ENCODE peak calls at places on chromosomes 16 and 17, in six cellular contexts. One of them, this sample, is unnamed.

GRCh38 chr17:50203086-50203485 is 1.7 kb upstream of the COL1A1 start:
- DNase-seq in naive thymus-derived CD4-positive, alpha-beta T cell: no peak
- DNase-seq in SJSA1: no peak
- DNase-seq in IMR-90: peak; percentile 55
- DNase-seq in esophagus squamous epithelium: no peak
- DNase-seq in astrocyte: peak; percentile 63
- DNase-seq in this sample: no peak

GRCh38 chr17:64216385-64217248 is 46.4 kb downstream of the TEX2 start:
- DNase-seq in esophagus squamous epithelium: no peak
- DNase-seq in naive thymus-derived CD4-positive, alpha-beta T cell: no peak
- DNase-seq in SJSA1: no peak
- DNase-seq in IMR-90: peak; percentile 32
- DNase-seq in astrocyte: peak; percentile 58
- DNase-seq in this sample: no peak

GRCh38 chr17:3977387-3977786 is 13.2 kb upstream of the ATP2A3 start:
- DNase-seq in IMR-90: no peak
- DNase-seq in astrocyte: no peak
- DNase-seq in esophagus squamous epithelium: no peak
- DNase-seq in naive thymus-derived CD4-positive, alpha-beta T cell: no peak
- DNase-seq in SJSA1: no peak
- DNase-seq in this sample: no peak

GRCh38 chr17:28598389-28598788 is 436 bp downstream of the SPAG5 start:
- DNase-seq in esophagus squamous epithelium: no peak
- DNase-seq in IMR-90: no peak
- DNase-seq in SJSA1: no peak
- DNase-seq in naive thymus-derived CD4-positive, alpha-beta T cell: no peak
- DNase-seq in astrocyte: no peak
- DNase-seq in this sample: no peak

GRCh38 chr16:31350275-31351005 is 4.5 kb upstream of the ITGAX start:
- DNase-seq in naive thymus-derived CD4-positive, alpha-beta T cell: no peak
- DNase-seq in astrocyte: no peak
- DNase-seq in esophagus squamous epithelium: no peak
- DNase-seq in IMR-90: no peak
- DNase-seq in SJSA1: no peak
- DNase-seq in this sample: no peak

GRCh38 chr17:45277216-45277849 is 15.4 kb upstream of the SPATA32 start:
- DNase-seq in SJSA1: peak; percentile 84
- DNase-seq in naive thymus-derived CD4-positive, alpha-beta T cell: peak; percentile 86
- DNase-seq in IMR-90: peak; percentile 91
- DNase-seq in esophagus squamous epithelium: peak; percentile 40
- DNase-seq in astrocyte: peak; percentile 69
- DNase-seq in this sample: peak; percentile 86

GRCh38 chr17:68910256-68910705 is 44.9 kb downstream of the ABCA8 start:
- DNase-seq in IMR-90: peak; percentile 4
- DNase-seq in astrocyte: peak; percentile 5
- DNase-seq in naive thymus-derived CD4-positive, alpha-beta T cell: no peak
- DNase-seq in esophagus squamous epithelium: no peak
- DNase-seq in SJSA1: peak; percentile 21
- DNase-seq in this sample: no peak

GRCh38 chr17:64006361-64007088 is 8.4 kb downstream of the PRR29 start:
- DNase-seq in naive thymus-derived CD4-positive, alpha-beta T cell: no peak
- DNase-seq in astrocyte: no peak
- DNase-seq in IMR-90: no peak
- DNase-seq in SJSA1: no peak
- DNase-seq in esophagus squamous epithelium: no peak
- DNase-seq in this sample: no peak

GRCh38 chr16:83723244-83723643 is 84.5 kb upstream of the HSBP1 start:
- DNase-seq in SJSA1: no peak
- DNase-seq in naive thymus-derived CD4-positive, alpha-beta T cell: no peak
- DNase-seq in astrocyte: peak; percentile 42
- DNase-seq in IMR-90: no peak
- DNase-seq in esophagus squamous epithelium: no peak
- DNase-seq in this sample: no peak

GRCh38 chr16:55301385-55302008 is 22.5 kb upstream of the IRX6 start:
- DNase-seq in astrocyte: no peak
- DNase-seq in IMR-90: no peak
- DNase-seq in esophagus squamous epithelium: no peak
- DNase-seq in naive thymus-derived CD4-positive, alpha-beta T cell: no peak
- DNase-seq in SJSA1: no peak
- DNase-seq in this sample: no peak

GRCh38 chr17:58377005-58377660 is 25.1 kb upstream of the SUPT4H1 start:
- DNase-seq in astrocyte: no peak
- DNase-seq in SJSA1: no peak
- DNase-seq in naive thymus-derived CD4-positive, alpha-beta T cell: no peak
- DNase-seq in esophagus squamous epithelium: no peak
- DNase-seq in IMR-90: no peak
- DNase-seq in this sample: no peak

GRCh38 chr16:14302399-14303181 is 231.5 kb downstream of the MRTFB start:
- DNase-seq in esophagus squamous epithelium: no peak
- DNase-seq in naive thymus-derived CD4-positive, alpha-beta T cell: peak; percentile 23
- DNase-seq in astrocyte: no peak
- DNase-seq in SJSA1: no peak
- DNase-seq in IMR-90: no peak
- DNase-seq in this sample: no peak

GRCh38 chr16:2243031-2243528 is 6.8 kb downstream of the DNASE1L2 start:
- DNase-seq in astrocyte: no peak
- DNase-seq in esophagus squamous epithelium: no peak
- DNase-seq in naive thymus-derived CD4-positive, alpha-beta T cell: no peak
- DNase-seq in IMR-90: no peak
- DNase-seq in SJSA1: no peak
- DNase-seq in this sample: no peak

GRCh38 chr17:71392715-71393567 is 727.9 kb upstream of the SOX9 start:
- DNase-seq in IMR-90: peak; percentile 74
- DNase-seq in naive thymus-derived CD4-positive, alpha-beta T cell: no peak
- DNase-seq in SJSA1: no peak
- DNase-seq in astrocyte: peak; percentile 80
- DNase-seq in esophagus squamous epithelium: no peak
- DNase-seq in this sample: no peak

GRCh38 chr17:58527306-58527705 is 12.9 kb upstream of the MTMR4 start:
- DNase-seq in naive thymus-derived CD4-positive, alpha-beta T cell: no peak
- DNase-seq in esophagus squamous epithelium: no peak
- DNase-seq in SJSA1: no peak
- DNase-seq in astrocyte: no peak
- DNase-seq in IMR-90: no peak
- DNase-seq in this sample: no peak

GRCh38 chr17:40827746-40828453 is 5.5 kb upstream of the KRT10 start:
- DNase-seq in naive thymus-derived CD4-positive, alpha-beta T cell: no peak
- DNase-seq in astrocyte: peak; percentile 36
- DNase-seq in esophagus squamous epithelium: no peak
- DNase-seq in SJSA1: peak; percentile 52
- DNase-seq in IMR-90: no peak
- DNase-seq in this sample: peak; percentile 27

GRCh38 chr16:3511286-3512180 is 10.7 kb downstream of the CLUAP1 start:
- DNase-seq in SJSA1: no peak
- DNase-seq in naive thymus-derived CD4-positive, alpha-beta T cell: no peak
- DNase-seq in IMR-90: no peak
- DNase-seq in astrocyte: no peak
- DNase-seq in esophagus squamous epithelium: no peak
- DNase-seq in this sample: no peak

GRCh38 chr17:53525590-53525989 is 297.1 kb upstream of the KIF2B start:
- DNase-seq in esophagus squamous epithelium: no peak
- DNase-seq in IMR-90: no peak
- DNase-seq in astrocyte: no peak
- DNase-seq in naive thymus-derived CD4-positive, alpha-beta T cell: no peak
- DNase-seq in SJSA1: no peak
- DNase-seq in this sample: no peak

GRCh38 chr16:86069736-86070298 is 170.9 kb downstream of the IRF8 start:
- DNase-seq in SJSA1: no peak
- DNase-seq in astrocyte: no peak
- DNase-seq in IMR-90: no peak
- DNase-seq in naive thymus-derived CD4-positive, alpha-beta T cell: no peak
- DNase-seq in esophagus squamous epithelium: no peak
- DNase-seq in this sample: no peak

GRCh38 chr16:86070511-86070910 is 171.5 kb downstream of the IRF8 start:
- DNase-seq in naive thymus-derived CD4-positive, alpha-beta T cell: no peak
- DNase-seq in esophagus squamous epithelium: no peak
- DNase-seq in astrocyte: no peak
- DNase-seq in IMR-90: no peak
- DNase-seq in SJSA1: no peak
- DNase-seq in this sample: no peak

GRCh38 chr16:86067936-86068335 is 169.0 kb downstream of the IRF8 start:
- DNase-seq in naive thymus-derived CD4-positive, alpha-beta T cell: no peak
- DNase-seq in esophagus squamous epithelium: no peak
- DNase-seq in SJSA1: no peak
- DNase-seq in astrocyte: no peak
- DNase-seq in IMR-90: no peak
- DNase-seq in this sample: no peak

GRCh38 chr16:86067516-86067915 is 168.6 kb downstream of the IRF8 start:
- DNase-seq in esophagus squamous epithelium: no peak
- DNase-seq in naive thymus-derived CD4-positive, alpha-beta T cell: no peak
- DNase-seq in astrocyte: no peak
- DNase-seq in IMR-90: no peak
- DNase-seq in SJSA1: no peak
- DNase-seq in this sample: no peak

GRCh38 chr16:86068722-86069121 is 169.8 kb downstream of the IRF8 start:
- DNase-seq in IMR-90: no peak
- DNase-seq in naive thymus-derived CD4-positive, alpha-beta T cell: no peak
- DNase-seq in esophagus squamous epithelium: no peak
- DNase-seq in SJSA1: no peak
- DNase-seq in astrocyte: no peak
- DNase-seq in this sample: no peak
- H3K4me3 ChIP-seq in IMR-90: no peak overlapping the region
- H3K4me3 ChIP-seq in naive thymus-derived CD4-positive, alpha-beta T cell: no peak overlapping the region
- H3K4me3 ChIP-seq in esophagus squamous epithelium: no peak overlapping the region
- H3K4me3 ChIP-seq in SJSA1: no peak overlapping the region
- H3K4me3 ChIP-seq in astrocyte: no peak overlapping the region
- H3K4me3 ChIP-seq in this sample: no peak overlapping the region

GRCh38 chr17:16150251-16150859 is 65.0 kb downstream of the NCOR1 start:
- DNase-seq in astrocyte: peak; percentile 73
- DNase-seq in esophagus squamous epithelium: no peak
- DNase-seq in SJSA1: peak; percentile 9
- DNase-seq in naive thymus-derived CD4-positive, alpha-beta T cell: no peak
- DNase-seq in IMR-90: peak; percentile 80
- DNase-seq in this sample: no peak
- H3K36me3 ChIP-seq in astrocyte: peaks cover 27% of the 10 kb centered on the region
- H3K36me3 ChIP-seq in esophagus squamous epithelium: peaks cover 93% of the 10 kb centered on the region
- H3K36me3 ChIP-seq in SJSA1: peaks cover 54% of the 10 kb centered on the region
- H3K36me3 ChIP-seq in naive thymus-derived CD4-positive, alpha-beta T cell: peaks cover 54% of the 10 kb centered on the region
- H3K36me3 ChIP-seq in IMR-90: peaks cover 27% of the 10 kb centered on the region
- H3K36me3 ChIP-seq in this sample: peaks cover 66% of the 10 kb centered on the region

GRCh38 chr16:5020551-5020950 is 13.2 kb downstream of the NAGPA start:
- DNase-seq in esophagus squamous epithelium: no peak
- DNase-seq in astrocyte: no peak
- DNase-seq in IMR-90: no peak
- DNase-seq in SJSA1: no peak
- DNase-seq in naive thymus-derived CD4-positive, alpha-beta T cell: no peak
- DNase-seq in this sample: no peak
- H3K27ac ChIP-seq in esophagus squamous epithelium: no peak overlapping the region
- H3K27ac ChIP-seq in astrocyte: no peak overlapping the region
- H3K27ac ChIP-seq in IMR-90: no peak overlapping the region
- H3K27ac ChIP-seq in SJSA1: no peak overlapping the region
- H3K27ac ChIP-seq in naive thymus-derived CD4-positive, alpha-beta T cell: no peak overlapping the region
- H3K27ac ChIP-seq in this sample: no peak overlapping the region

GRCh38 chr16:28931801-28932225 is at the start of gene CD19:
- DNase-seq in esophagus squamous epithelium: no peak
- DNase-seq in SJSA1: no peak
- DNase-seq in naive thymus-derived CD4-positive, alpha-beta T cell: no peak
- DNase-seq in IMR-90: no peak
- DNase-seq in astrocyte: no peak
- DNase-seq in this sample: no peak

GRCh38 chr16:28935333-28935732 is 3.6 kb downstream of the CD19 start:
- DNase-seq in astrocyte: no peak
- DNase-seq in IMR-90: no peak
- DNase-seq in SJSA1: no peak
- DNase-seq in naive thymus-derived CD4-positive, alpha-beta T cell: no peak
- DNase-seq in esophagus squamous epithelium: no peak
- DNase-seq in this sample: no peak

GRCh38 chr16:28930652-28931051 is 1.1 kb upstream of the CD19 start:
- DNase-seq in SJSA1: no peak
- DNase-seq in naive thymus-derived CD4-positive, alpha-beta T cell: no peak
- DNase-seq in esophagus squamous epithelium: no peak
- DNase-seq in astrocyte: no peak
- DNase-seq in IMR-90: no peak
- DNase-seq in this sample: no peak

GRCh38 chr16:28932339-28933141 is 769 bp downstream of the CD19 start:
- DNase-seq in SJSA1: no peak
- DNase-seq in naive thymus-derived CD4-positive, alpha-beta T cell: no peak
- DNase-seq in esophagus squamous epithelium: no peak
- DNase-seq in astrocyte: no peak
- DNase-seq in IMR-90: no peak
- DNase-seq in this sample: no peak

DNA sequence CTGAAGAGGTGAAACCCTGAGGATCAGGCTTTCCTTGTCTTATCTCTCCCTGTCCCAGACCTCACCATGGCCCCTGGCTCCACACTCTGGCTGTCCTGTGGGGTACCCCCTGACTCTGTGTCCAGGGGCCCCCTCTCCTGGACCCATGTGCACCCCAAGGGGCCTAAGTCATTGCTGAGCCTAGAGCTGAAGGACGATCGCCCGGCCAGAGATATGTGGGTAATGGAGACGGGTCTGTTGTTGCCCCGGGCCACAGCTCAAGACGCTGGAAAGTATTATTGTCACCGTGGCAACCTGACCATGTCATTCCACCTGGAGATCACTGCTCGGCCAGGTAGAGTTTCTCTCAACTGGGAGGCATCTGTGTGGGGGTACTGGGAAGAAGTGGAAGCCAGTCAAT is 1.4 kb downstream of the CD19 start:
- DNase-seq in esophagus squamous epithelium: no peak
- DNase-seq in IMR-90: no peak
- DNase-seq in astrocyte: no peak
- DNase-seq in naive thymus-derived CD4-positive, alpha-beta T cell: no peak
- DNase-seq in SJSA1: no peak
- DNase-seq in this sample: no peak
- H3K4me3 ChIP-seq in esophagus squamous epithelium: no peak overlapping the region
- H3K4me3 ChIP-seq in IMR-90: no peak overlapping the region
- H3K4me3 ChIP-seq in astrocyte: no peak overlapping the region
- H3K4me3 ChIP-seq in naive thymus-derived CD4-positive, alpha-beta T cell: no peak overlapping the region
- H3K4me3 ChIP-seq in SJSA1: no peak overlapping the region
- H3K4me3 ChIP-seq in this sample: no peak overlapping the region

GRCh38 chr17:30864636-30865035 is 32.9 kb downstream of the ATAD5 start:
- DNase-seq in astrocyte: no peak
- DNase-seq in esophagus squamous epithelium: no peak
- DNase-seq in SJSA1: no peak
- DNase-seq in IMR-90: no peak
- DNase-seq in naive thymus-derived CD4-positive, alpha-beta T cell: no peak
- DNase-seq in this sample: no peak
- H3K36me3 ChIP-seq in astrocyte: peaks cover 7% of the 10 kb centered on the region
- H3K36me3 ChIP-seq in esophagus squamous epithelium: peaks cover 26% of the 10 kb centered on the region
- H3K36me3 ChIP-seq in SJSA1: peaks cover 63% of the 10 kb centered on the region
- H3K36me3 ChIP-seq in IMR-90: no peaks in the 10 kb centered on the region
- H3K36me3 ChIP-seq in naive thymus-derived CD4-positive, alpha-beta T cell: no peaks in the 10 kb centered on the region
- H3K36me3 ChIP-seq in this sample: peaks cover 7% of the 10 kb centered on the region